ENCODE peak calls at places on chromosomes 11 and 22, in seven cellular contexts. One of them, this sample, is unnamed.

GRCh38 chr11:122115520-122116343 is at the start of gene BLID:
- DNase-seq in Peyer's patch: no peak
- DNase-seq in CD4-positive, alpha-beta T cell: no peak
- DNase-seq in prostate gland: peak; percentile 70
- DNase-seq in Panc1: no peak
- DNase-seq in right lobe of liver: no peak
- DNase-seq in body of pancreas: peak; percentile 28
- DNase-seq in this sample: no peak

GRCh38 chr11:69949327-69949726 is 128.8 kb upstream of the ANO1 start:
- DNase-seq in body of pancreas: peak; percentile 65
- DNase-seq in CD4-positive, alpha-beta T cell: no peak
- DNase-seq in Peyer's patch: no peak
- DNase-seq in Panc1: peak; percentile 43
- DNase-seq in prostate gland: no peak
- DNase-seq in right lobe of liver: no peak
- DNase-seq in this sample: no peak

GRCh38 chr11:59197990-59198389 is 14.7 kb downstream of the MPEG1 start:
- DNase-seq in body of pancreas: peak; percentile 77
- DNase-seq in right lobe of liver: peak; percentile 79
- DNase-seq in Peyer's patch: no peak
- DNase-seq in CD4-positive, alpha-beta T cell: no peak
- DNase-seq in prostate gland: peak; percentile 42
- DNase-seq in Panc1: no peak
- DNase-seq in this sample: peak; percentile 32

GRCh38 chr11:60887531-60887930 is 18.9 kb downstream of the PRPF19 start:
- DNase-seq in right lobe of liver: no peak
- DNase-seq in Panc1: no peak
- DNase-seq in body of pancreas: peak; percentile 41
- DNase-seq in prostate gland: peak; percentile 38
- DNase-seq in CD4-positive, alpha-beta T cell: no peak
- DNase-seq in Peyer's patch: no peak
- DNase-seq in this sample: no peak

GRCh38 chr22:22949953-22950352 is 62.3 kb downstream of the IGLL5 start:
- DNase-seq in body of pancreas: no peak
- DNase-seq in prostate gland: no peak
- DNase-seq in Peyer's patch: no peak
- DNase-seq in CD4-positive, alpha-beta T cell: no peak
- DNase-seq in Panc1: no peak
- DNase-seq in right lobe of liver: no peak
- DNase-seq in this sample: no peak

GRCh38 chr11:47917643-47918369 is 62.6 kb upstream of the PTPRJ start:
- DNase-seq in CD4-positive, alpha-beta T cell: no peak
- DNase-seq in prostate gland: peak; percentile 68
- DNase-seq in right lobe of liver: peak; percentile 54
- DNase-seq in Panc1: no peak
- DNase-seq in body of pancreas: peak; percentile 93
- DNase-seq in Peyer's patch: peak; percentile 74
- DNase-seq in this sample: no peak

GRCh38 chr11:2870460-2870859 is 15.1 kb downstream of the CDKN1C start:
- DNase-seq in Peyer's patch: no peak
- DNase-seq in CD4-positive, alpha-beta T cell: no peak
- DNase-seq in Panc1: no peak
- DNase-seq in right lobe of liver: no peak
- DNase-seq in body of pancreas: no peak
- DNase-seq in prostate gland: no peak
- DNase-seq in this sample: no peak

GRCh38 chr11:105357146-105357545 is 217.6 kb upstream of the CARD18 start:
- DNase-seq in body of pancreas: no peak
- DNase-seq in prostate gland: no peak
- DNase-seq in right lobe of liver: no peak
- DNase-seq in Panc1: no peak
- DNase-seq in Peyer's patch: no peak
- DNase-seq in CD4-positive, alpha-beta T cell: no peak
- DNase-seq in this sample: no peak

GRCh38 chr11:26730711-26731460 is 9.0 kb upstream of the SLC5A12 start:
- DNase-seq in CD4-positive, alpha-beta T cell: no peak
- DNase-seq in Peyer's patch: no peak
- DNase-seq in Panc1: no peak
- DNase-seq in right lobe of liver: no peak
- DNase-seq in body of pancreas: no peak
- DNase-seq in prostate gland: no peak
- DNase-seq in this sample: no peak

GRCh38 chr11:34583818-34584217 is 37.1 kb upstream of the EHF start:
- DNase-seq in right lobe of liver: peak; percentile 65
- DNase-seq in Panc1: no peak
- DNase-seq in prostate gland: peak; percentile 80
- DNase-seq in Peyer's patch: no peak
- DNase-seq in body of pancreas: peak; percentile 51
- DNase-seq in CD4-positive, alpha-beta T cell: no peak
- DNase-seq in this sample: no peak

GRCh38 chr11:10051868-10052586 is 242.0 kb downstream of the SBF2 start:
- DNase-seq in prostate gland: no peak
- DNase-seq in Peyer's patch: no peak
- DNase-seq in CD4-positive, alpha-beta T cell: no peak
- DNase-seq in right lobe of liver: no peak
- DNase-seq in body of pancreas: no peak
- DNase-seq in Panc1: no peak
- DNase-seq in this sample: no peak

GRCh38 chr22:24208012-24208749 is 26.9 kb downstream of the SUSD2 start:
- DNase-seq in prostate gland: peak; percentile 86
- DNase-seq in Peyer's patch: no peak
- DNase-seq in right lobe of liver: no peak
- DNase-seq in body of pancreas: peak; percentile 74
- DNase-seq in CD4-positive, alpha-beta T cell: no peak
- DNase-seq in Panc1: peak; percentile 83
- DNase-seq in this sample: no peak

GRCh38 chr11:71962428-71963038 is 33.7 kb downstream of the RNF121 start:
- DNase-seq in Panc1: no peak
- DNase-seq in body of pancreas: no peak
- DNase-seq in Peyer's patch: no peak
- DNase-seq in prostate gland: no peak
- DNase-seq in right lobe of liver: no peak
- DNase-seq in CD4-positive, alpha-beta T cell: no peak
- DNase-seq in this sample: no peak

GRCh38 chr11:45881708-45882368 is 3.6 kb upstream of the MAPK8IP1 start:
- DNase-seq in CD4-positive, alpha-beta T cell: no peak
- DNase-seq in Panc1: no peak
- DNase-seq in Peyer's patch: no peak
- DNase-seq in body of pancreas: no peak
- DNase-seq in right lobe of liver: no peak
- DNase-seq in prostate gland: no peak
- DNase-seq in this sample: no peak

GRCh38 chr22:39574779-39575551 is 4.4 kb downstream of the CACNA1I start:
- DNase-seq in prostate gland: no peak
- DNase-seq in Panc1: peak; percentile 12
- DNase-seq in Peyer's patch: no peak
- DNase-seq in CD4-positive, alpha-beta T cell: no peak
- DNase-seq in body of pancreas: no peak
- DNase-seq in right lobe of liver: no peak
- DNase-seq in this sample: no peak

GRCh38 chr22:43275545-43275981 is 67.6 kb downstream of the SCUBE1 start:
- DNase-seq in Peyer's patch: no peak
- DNase-seq in body of pancreas: no peak
- DNase-seq in Panc1: no peak
- DNase-seq in right lobe of liver: no peak
- DNase-seq in CD4-positive, alpha-beta T cell: no peak
- DNase-seq in prostate gland: no peak
- DNase-seq in this sample: no peak

GRCh38 chr22:43274595-43275240 is 68.5 kb downstream of the SCUBE1 start:
- DNase-seq in Panc1: no peak
- DNase-seq in CD4-positive, alpha-beta T cell: no peak
- DNase-seq in Peyer's patch: no peak
- DNase-seq in right lobe of liver: no peak
- DNase-seq in prostate gland: no peak
- DNase-seq in body of pancreas: no peak
- DNase-seq in this sample: no peak

GRCh38 chr22:43272869-43273318 is 70.3 kb downstream of the SCUBE1 start:
- DNase-seq in CD4-positive, alpha-beta T cell: no peak
- DNase-seq in body of pancreas: no peak
- DNase-seq in right lobe of liver: peak; percentile 64
- DNase-seq in Panc1: no peak
- DNase-seq in prostate gland: no peak
- DNase-seq in Peyer's patch: no peak
- DNase-seq in this sample: no peak

GRCh38 chr22:43272301-43272700 is 70.9 kb downstream of the SCUBE1 start:
- DNase-seq in right lobe of liver: no peak
- DNase-seq in Peyer's patch: no peak
- DNase-seq in prostate gland: no peak
- DNase-seq in Panc1: no peak
- DNase-seq in CD4-positive, alpha-beta T cell: no peak
- DNase-seq in body of pancreas: no peak
- DNase-seq in this sample: no peak

GRCh38 chr22:43273902-43274484 is 69.2 kb downstream of the SCUBE1 start:
- DNase-seq in prostate gland: peak; percentile 40
- DNase-seq in CD4-positive, alpha-beta T cell: peak; percentile 16
- DNase-seq in body of pancreas: peak; percentile 50
- DNase-seq in Peyer's patch: no peak
- DNase-seq in Panc1: no peak
- DNase-seq in right lobe of liver: peak; percentile 58
- DNase-seq in this sample: no peak
- H3K27ac ChIP-seq in prostate gland: no peak overlapping the region
- H3K27ac ChIP-seq in CD4-positive, alpha-beta T cell: no peak overlapping the region
- H3K27ac ChIP-seq in body of pancreas: no peak overlapping the region
- H3K27ac ChIP-seq in Peyer's patch: no peak overlapping the region
- H3K27ac ChIP-seq in Panc1: no peak overlapping the region
- H3K27ac ChIP-seq in right lobe of liver: no peak overlapping the region
- H3K27ac ChIP-seq in this sample: no peak overlapping the region

GRCh38 chr22:35312198-35313059 is 12.7 kb downstream of the TOM1 start:
- DNase-seq in body of pancreas: peak; percentile 57
- DNase-seq in Peyer's patch: no peak
- DNase-seq in prostate gland: no peak
- DNase-seq in right lobe of liver: peak; percentile 89
- DNase-seq in Panc1: peak; percentile 12
- DNase-seq in CD4-positive, alpha-beta T cell: no peak
- DNase-seq in this sample: no peak
- H3K27ac ChIP-seq in body of pancreas: peak overlapping the region; percentile 67
- H3K27ac ChIP-seq in Peyer's patch: peak overlapping the region; percentile 69
- H3K27ac ChIP-seq in prostate gland: no peak overlapping the region
- H3K27ac ChIP-seq in right lobe of liver: peak overlapping the region; percentile 7
- H3K27ac ChIP-seq in Panc1: no peak overlapping the region
- H3K27ac ChIP-seq in CD4-positive, alpha-beta T cell: no peak overlapping the region
- H3K27ac ChIP-seq in this sample: no peak overlapping the region

GRCh38 chr22:46099740-46100139 is 50.6 kb upstream of the PPARA start:
- DNase-seq in body of pancreas: no peak
- DNase-seq in right lobe of liver: no peak
- DNase-seq in Peyer's patch: no peak
- DNase-seq in Panc1: no peak
- DNase-seq in CD4-positive, alpha-beta T cell: no peak
- DNase-seq in prostate gland: no peak
- DNase-seq in this sample: no peak
- H3K27ac ChIP-seq in body of pancreas: peak overlapping the region; percentile 58
- H3K27ac ChIP-seq in right lobe of liver: no peak overlapping the region
- H3K27ac ChIP-seq in Peyer's patch: no peak overlapping the region
- H3K27ac ChIP-seq in Panc1: peak overlapping the region; percentile 61
- H3K27ac ChIP-seq in CD4-positive, alpha-beta T cell: no peak overlapping the region
- H3K27ac ChIP-seq in prostate gland: peak overlapping the region; percentile 41
- H3K27ac ChIP-seq in this sample: peak overlapping the region; percentile 16

DNA sequence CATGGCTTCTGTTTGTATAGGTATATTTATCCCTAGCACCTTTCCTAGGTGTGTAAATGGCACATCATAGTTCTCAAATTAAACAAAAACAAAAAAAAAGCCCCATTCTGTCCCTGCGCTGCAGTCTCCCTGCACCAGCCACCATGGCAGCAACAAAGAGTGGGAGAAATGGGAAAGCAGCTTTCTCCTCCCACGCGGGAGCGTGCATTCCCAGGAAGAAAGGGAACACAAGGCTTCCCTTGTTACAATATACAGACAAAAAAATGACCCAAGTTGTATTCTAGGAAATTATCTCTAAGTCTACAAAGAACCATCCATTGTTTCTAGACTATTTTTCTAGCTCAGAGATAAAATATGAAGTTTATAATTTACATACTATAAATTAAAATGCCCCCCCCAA is 16.1 kb upstream of the TMPRSS5 start:
- DNase-seq in right lobe of liver: no peak
- DNase-seq in Panc1: no peak
- DNase-seq in CD4-positive, alpha-beta T cell: no peak
- DNase-seq in Peyer's patch: no peak
- DNase-seq in body of pancreas: no peak
- DNase-seq in prostate gland: no peak
- DNase-seq in this sample: no peak
- H3K27ac ChIP-seq in right lobe of liver: no peak overlapping the region
- H3K27ac ChIP-seq in Panc1: peak overlapping the region; percentile 27
- H3K27ac ChIP-seq in CD4-positive, alpha-beta T cell: no peak overlapping the region
- H3K27ac ChIP-seq in Peyer's patch: no peak overlapping the region
- H3K27ac ChIP-seq in body of pancreas: no peak overlapping the region
- H3K27ac ChIP-seq in prostate gland: no peak overlapping the region
- H3K27ac ChIP-seq in this sample: no peak overlapping the region

GRCh38 chr11:12007230-12007593 is 1.2 kb downstream of the DKK3 start:
- DNase-seq in CD4-positive, alpha-beta T cell: no peak
- DNase-seq in right lobe of liver: no peak
- DNase-seq in body of pancreas: no peak
- DNase-seq in prostate gland: no peak
- DNase-seq in Peyer's patch: no peak
- DNase-seq in Panc1: no peak
- DNase-seq in this sample: no peak
- H3K27ac ChIP-seq in CD4-positive, alpha-beta T cell: no peak overlapping the region
- H3K27ac ChIP-seq in right lobe of liver: no peak overlapping the region
- H3K27ac ChIP-seq in body of pancreas: no peak overlapping the region
- H3K27ac ChIP-seq in prostate gland: peak overlapping the region; percentile 83
- H3K27ac ChIP-seq in Peyer's patch: no peak overlapping the region
- H3K27ac ChIP-seq in Panc1: no peak overlapping the region
- H3K27ac ChIP-seq in this sample: no peak overlapping the region

GRCh38 chr11:102604011-102604410 is 21.1 kb downstream of the MMP20 start:
- DNase-seq in prostate gland: no peak
- DNase-seq in body of pancreas: no peak
- DNase-seq in right lobe of liver: no peak
- DNase-seq in Panc1: no peak
- DNase-seq in Peyer's patch: no peak
- DNase-seq in CD4-positive, alpha-beta T cell: no peak
- DNase-seq in this sample: no peak
- H3K27ac ChIP-seq in prostate gland: no peak overlapping the region
- H3K27ac ChIP-seq in body of pancreas: peak overlapping the region; percentile 63
- H3K27ac ChIP-seq in right lobe of liver: no peak overlapping the region
- H3K27ac ChIP-seq in Panc1: peak overlapping the region; percentile 93
- H3K27ac ChIP-seq in Peyer's patch: no peak overlapping the region
- H3K27ac ChIP-seq in CD4-positive, alpha-beta T cell: no peak overlapping the region
- H3K27ac ChIP-seq in this sample: no peak overlapping the region

GRCh38 chr11:75826463-75827220 is 11.6 kb downstream of the UVRAG start:
- DNase-seq in Peyer's patch: no peak
- DNase-seq in prostate gland: no peak
- DNase-seq in Panc1: no peak
- DNase-seq in right lobe of liver: no peak
- DNase-seq in body of pancreas: no peak
- DNase-seq in CD4-positive, alpha-beta T cell: no peak
- DNase-seq in this sample: no peak
- H3K27ac ChIP-seq in Peyer's patch: peak overlapping the region; percentile 41
- H3K27ac ChIP-seq in prostate gland: peak overlapping the region; percentile 14
- H3K27ac ChIP-seq in Panc1: no peak overlapping the region
- H3K27ac ChIP-seq in right lobe of liver: no peak overlapping the region
- H3K27ac ChIP-seq in body of pancreas: peak overlapping the region; percentile 58
- H3K27ac ChIP-seq in CD4-positive, alpha-beta T cell: no peak overlapping the region
- H3K27ac ChIP-seq in this sample: no peak overlapping the region